ENCODE peak calls at places on chromosomes 2 and 18, in seven cellular contexts. R is IMR-90, I is HCT116, E is H9, M is heart right ventricle, J is A673, V is SJSA1. B is an unnamed sample. For H3K9me3 and H3K4me1, the result is how much of the 10 kb centered on the place peaks cover.

GRCh38 chr2:132562245-132562644 is 107.8 kb downstream of the LYPD1 start:
- DNase-seq in R (peak), J (no peak), V (no peak), I (no peak), E (no peak), M (no peak), B (no peak)

GRCh38 chr2:97995026-97995733 is 568 bp downstream of the TMEM131 start:
- DNase-seq in I (no peak), R (peak), J (peak), V (peak), M (peak), E (no peak), B (peak)

GRCh38 chr2:47561906-47562305 is 158.9 kb downstream of the MSH2 start:
- DNase-seq in M (no peak), I (no peak), J (no peak), E (no peak), R (no peak), V (no peak), B (peak)

GRCh38 chr18:57443716-57444115 is 8.5 kb downstream of the ONECUT2 start:
- DNase-seq in V (no peak), M (no peak), I (no peak), R (no peak), J (no peak), E (no peak), B (no peak)

GRCh38 chr18:7090771-7091170 is 26.8 kb downstream of the LAMA1 start:
- DNase-seq in R (peak), I (no peak), E (no peak), J (no peak), M (no peak), V (no peak), B (no peak)

GRCh38 chr18:77622009-77622692 is 372.5 kb downstream of the GALR1 start:
- DNase-seq in I (no peak), J (no peak), V (no peak), M (peak), R (no peak), E (no peak), B (peak)

GRCh38 chr2:102051659-102052366 is 60.1 kb downstream of the IL1R2 start:
- DNase-seq in J (no peak), I (no peak), R (peak), M (no peak), E (no peak), V (no peak), B (no peak)

GRCh38 chr2:236576053-236576452 is 6.4 kb downstream of the ACKR3 start:
- DNase-seq in M (no peak), E (peak), R (no peak), I (no peak), J (no peak), V (peak), B (no peak)

GRCh38 chr2:129744649-129745048 is 234.8 kb upstream of the RAB6C start:
- DNase-seq in E (peak), J (no peak), I (no peak), R (no peak), V (no peak), M (peak), B (no peak)

GRCh38 chr2:36820942-36821605 is 124.6 kb downstream of the VIT start:
- DNase-seq in I (no peak), E (no peak), M (no peak), R (no peak), J (no peak), V (no peak), B (no peak)

GRCh38 chr2:53131416-53131815 is 636.2 kb upstream of the CHAC2 start:
- DNase-seq in E (no peak), R (peak), V (peak), J (no peak), I (peak), M (no peak), B (no peak)

GRCh38 chr2:20509301-20509765 is 62.5 kb downstream of the RHOB start:
- DNase-seq in R (no peak), I (no peak), M (no peak), V (no peak), E (no peak), J (no peak), B (no peak)

GRCh38 chr2:158127380-158127804 is 25.7 kb downstream of the UPP2 start:
- DNase-seq in V (no peak), E (no peak), I (no peak), J (no peak), M (no peak), R (no peak), B (no peak)

GRCh38 chr2:46331099-46331766 is 34.0 kb downstream of the EPAS1 start:
- DNase-seq in M (no peak), E (no peak), I (no peak), J (no peak), V (peak), R (no peak), B (no peak)

GRCh38 chr18:76657428-76657827 is 162.4 kb upstream of the ZNF516 start:
- DNase-seq in R (no peak), V (no peak), J (peak), E (no peak), I (no peak), M (no peak), B (no peak)

GRCh38 chr2:3505771-3506170 is 13.6 kb downstream of the ADI1 start:
- DNase-seq in I (no peak), J (no peak), V (peak), M (no peak), R (peak), E (no peak), B (no peak)

GRCh38 chr2:143429932-143430331 is 300.7 kb downstream of the ARHGAP15 start:
- DNase-seq in I (no peak), V (no peak), J (no peak), M (no peak), R (no peak), E (no peak), B (no peak)

GRCh38 chr18:36592282-36592681 is 236.5 kb downstream of the TPGS2 start:
- DNase-seq in M (no peak), R (peak), E (no peak), V (no peak), I (no peak), J (no peak), B (no peak)

GRCh38 chr2:219627105-219628100 is at the start of gene SLC4A3:
- DNase-seq in M (no peak), R (peak), V (no peak), J (peak), E (no peak), I (no peak), B (no peak)

GRCh38 chr2:74532222-74532621 is 2.5 kb downstream of the HTRA2 start:
- DNase-seq in M (no peak), J (peak), V (no peak), R (peak), I (no peak), E (no peak), B (peak)

GRCh38 chr2:28449489-28450395 is 46.1 kb upstream of the PLB1 start:
- DNase-seq in M (no peak), E (no peak), I (peak), J (peak), R (peak), V (peak), B (no peak)

GRCh38 chr2:137221797-137222492 is 456.6 kb downstream of the THSD7B start:
- DNase-seq in V (no peak), I (no peak), R (no peak), J (no peak), M (no peak), E (no peak), B (no peak)

GRCh38 chr2:70656421-70657010 is 102.9 kb upstream of the TGFA start:
- DNase-seq in J (no peak), M (no peak), I (no peak), R (no peak), V (no peak), E (peak), B (no peak)

GRCh38 chr2:1051585-1051984 is 100.9 kb downstream of the SNTG2 start:
- DNase-seq in M (no peak), J (no peak), V (no peak), R (no peak), E (no peak), I (no peak), B (no peak)

GRCh38 chr2:203893386-203893785 is 25.8 kb downstream of the CTLA4 start:
- DNase-seq in V (no peak), E (no peak), M (peak), J (no peak), R (peak), I (no peak), B (no peak)

GRCh38 chr2:38164881-38165280 is 88.9 kb upstream of the CYP1B1 start:
- DNase-seq in J (no peak), R (no peak), V (no peak), E (no peak), M (no peak), I (no peak), B (peak)

GRCh38 chr2:131105950-131106801 is 1.0 kb downstream of the PLEKHB2 start:
- DNase-seq in R (peak), M (peak), J (no peak), V (peak), I (no peak), E (no peak), B (peak)

GRCh38 chr18:13726228-13726971 is at the start of the genes FAM210A and RNMT:
- DNase-seq in I (peak), E (peak), R (peak), M (peak), V (peak), J (peak), B (peak)
- H3K9me3 ChIP-seq in I (under half), E (under half), R (under half), M (under half), V (under half), J (under half), B (under half)

GRCh38 chr2:208361077-208361441 is 45.5 kb upstream of the PTH2R start:
- DNase-seq in E (no peak), M (no peak), V (no peak), R (no peak), I (no peak), J (no peak), B (no peak)
- H3K27ac ChIP-seq in E (no peak), M (no peak), V (no peak), R (no peak), I (no peak), J (no peak), B (no peak)

GRCh38 chr18:46179306-46179705 is 75.1 kb downstream of the HAUS1 start:
- DNase-seq in I (no peak), J (no peak), M (no peak), E (no peak), R (no peak), V (no peak), B (no peak)
- H3K4me1 ChIP-seq in I (under half), J (under half), M (half or more), E (under half), R (under half), V (under half), B (half or more)

GRCh38 chr2:177429688-177430325 is 37.2 kb downstream of the AGPS start:
- DNase-seq in R (peak), V (peak), M (no peak), E (no peak), I (no peak), J (no peak), B (no peak)
- H3K9me3 ChIP-seq in R (under half), V (under half), M (half or more), E (under half), I (under half), J (under half), B (under half)

B was measured in Karpas-422.